ENCODE peak calls at places on chromosomes 2 and 18, in seven cellular contexts. One of them, this sample, is unnamed.
A peak's percentile ranks its signal among the peaks of the same experiment; 100 is the strongest.

GRCh38 chr2:65666156-65666725 is 233.8 kb upstream of the SPRED2 start:
- DNase-seq in neural crest cell: no peak
- DNase-seq in ovary: no peak
- DNase-seq in fibroblast of mammary gland: peak; percentile 58
- DNase-seq in CD8-positive, alpha-beta T cell: no peak
- DNase-seq in bronchial epithelial cell: peak; percentile 35
- DNase-seq in HFFc6: peak; percentile 58
- DNase-seq in this sample: no peak

GRCh38 chr2:3637311-3637675 is 20.7 kb upstream of the ALLC start:
- DNase-seq in CD8-positive, alpha-beta T cell: no peak
- DNase-seq in HFFc6: no peak
- DNase-seq in neural crest cell: no peak
- DNase-seq in bronchial epithelial cell: no peak
- DNase-seq in ovary: no peak
- DNase-seq in fibroblast of mammary gland: no peak
- DNase-seq in this sample: peak; percentile 0

GRCh38 chr2:55431982-55432627 is 12.4 kb upstream of the CCDC88A start:
- DNase-seq in CD8-positive, alpha-beta T cell: no peak
- DNase-seq in ovary: no peak
- DNase-seq in neural crest cell: no peak
- DNase-seq in bronchial epithelial cell: peak; percentile 43
- DNase-seq in HFFc6: peak; percentile 34
- DNase-seq in fibroblast of mammary gland: peak; percentile 66
- DNase-seq in this sample: no peak

GRCh38 chr2:238154570-238154969 is 4.2 kb upstream of the ERFE start:
- DNase-seq in bronchial epithelial cell: no peak
- DNase-seq in ovary: no peak
- DNase-seq in neural crest cell: no peak
- DNase-seq in fibroblast of mammary gland: no peak
- DNase-seq in HFFc6: no peak
- DNase-seq in CD8-positive, alpha-beta T cell: no peak
- DNase-seq in this sample: no peak

GRCh38 chr2:142180820-142181533 is 50.2 kb upstream of the LRP1B start:
- DNase-seq in neural crest cell: peak; percentile 21
- DNase-seq in fibroblast of mammary gland: peak; percentile 11
- DNase-seq in HFFc6: no peak
- DNase-seq in CD8-positive, alpha-beta T cell: no peak
- DNase-seq in bronchial epithelial cell: peak; percentile 30
- DNase-seq in ovary: no peak
- DNase-seq in this sample: no peak

GRCh38 chr2:68709421-68709911 is 25.1 kb upstream of the ARHGAP25 start:
- DNase-seq in fibroblast of mammary gland: peak; percentile 53
- DNase-seq in ovary: no peak
- DNase-seq in CD8-positive, alpha-beta T cell: no peak
- DNase-seq in HFFc6: peak; percentile 37
- DNase-seq in bronchial epithelial cell: peak; percentile 50
- DNase-seq in neural crest cell: peak; percentile 2
- DNase-seq in this sample: no peak

GRCh38 chr2:8448822-8449577 is 232.9 kb upstream of the ID2 start:
- DNase-seq in ovary: no peak
- DNase-seq in HFFc6: no peak
- DNase-seq in CD8-positive, alpha-beta T cell: no peak
- DNase-seq in neural crest cell: no peak
- DNase-seq in bronchial epithelial cell: no peak
- DNase-seq in fibroblast of mammary gland: no peak
- DNase-seq in this sample: no peak

GRCh38 chr2:199335502-199335901 is 122.2 kb downstream of the SATB2 start:
- DNase-seq in neural crest cell: no peak
- DNase-seq in HFFc6: no peak
- DNase-seq in CD8-positive, alpha-beta T cell: no peak
- DNase-seq in ovary: no peak
- DNase-seq in bronchial epithelial cell: no peak
- DNase-seq in fibroblast of mammary gland: no peak
- DNase-seq in this sample: no peak

GRCh38 chr2:86566158-86566827 is 3.0 kb upstream of the CHMP3 start:
- DNase-seq in HFFc6: no peak
- DNase-seq in bronchial epithelial cell: no peak
- DNase-seq in neural crest cell: no peak
- DNase-seq in ovary: no peak
- DNase-seq in fibroblast of mammary gland: peak; percentile 17
- DNase-seq in CD8-positive, alpha-beta T cell: no peak
- DNase-seq in this sample: no peak

GRCh38 chr2:73082523-73083410 is 11.3 kb upstream of the SFXN5 start:
- DNase-seq in bronchial epithelial cell: no peak
- DNase-seq in ovary: no peak
- DNase-seq in fibroblast of mammary gland: no peak
- DNase-seq in CD8-positive, alpha-beta T cell: no peak
- DNase-seq in neural crest cell: no peak
- DNase-seq in HFFc6: no peak
- DNase-seq in this sample: no peak

GRCh38 chr18:49464718-49465598 is 4.5 kb upstream of the DYM start:
- DNase-seq in neural crest cell: no peak
- DNase-seq in HFFc6: peak; percentile 12
- DNase-seq in CD8-positive, alpha-beta T cell: no peak
- DNase-seq in ovary: no peak
- DNase-seq in fibroblast of mammary gland: peak; percentile 32
- DNase-seq in bronchial epithelial cell: no peak
- DNase-seq in this sample: no peak

GRCh38 chr2:215521031-215521430 is 85.2 kb upstream of the FN1 start:
- DNase-seq in CD8-positive, alpha-beta T cell: no peak
- DNase-seq in HFFc6: no peak
- DNase-seq in neural crest cell: no peak
- DNase-seq in ovary: no peak
- DNase-seq in fibroblast of mammary gland: peak; percentile 67
- DNase-seq in bronchial epithelial cell: no peak
- DNase-seq in this sample: no peak

GRCh38 chr2:52501715-52502475 is 1265.7 kb upstream of the CHAC2 start:
- DNase-seq in HFFc6: no peak
- DNase-seq in bronchial epithelial cell: no peak
- DNase-seq in neural crest cell: no peak
- DNase-seq in ovary: no peak
- DNase-seq in fibroblast of mammary gland: no peak
- DNase-seq in CD8-positive, alpha-beta T cell: no peak
- DNase-seq in this sample: no peak

GRCh38 chr2:120651818-120652217 is 83.8 kb upstream of the GLI2 start:
- DNase-seq in ovary: no peak
- DNase-seq in neural crest cell: no peak
- DNase-seq in CD8-positive, alpha-beta T cell: no peak
- DNase-seq in HFFc6: no peak
- DNase-seq in bronchial epithelial cell: no peak
- DNase-seq in fibroblast of mammary gland: no peak
- DNase-seq in this sample: no peak

GRCh38 chr2:238916875-238917590 is 69.1 kb downstream of the TWIST2 start:
- DNase-seq in CD8-positive, alpha-beta T cell: no peak
- DNase-seq in HFFc6: peak; percentile 41
- DNase-seq in fibroblast of mammary gland: no peak
- DNase-seq in neural crest cell: no peak
- DNase-seq in ovary: peak; percentile 13
- DNase-seq in bronchial epithelial cell: no peak
- DNase-seq in this sample: no peak

GRCh38 chr2:105977212-105977611 is 216.9 kb downstream of the UXS1 start:
- DNase-seq in bronchial epithelial cell: peak; percentile 96
- DNase-seq in HFFc6: peak; percentile 90
- DNase-seq in CD8-positive, alpha-beta T cell: no peak
- DNase-seq in fibroblast of mammary gland: peak; percentile 78
- DNase-seq in neural crest cell: no peak
- DNase-seq in ovary: no peak
- DNase-seq in this sample: no peak

GRCh38 chr2:183037281-183037659 is 987 bp downstream of the NCKAP1 start:
- DNase-seq in fibroblast of mammary gland: peak; percentile 56
- DNase-seq in CD8-positive, alpha-beta T cell: no peak
- DNase-seq in HFFc6: peak; percentile 18
- DNase-seq in bronchial epithelial cell: peak; percentile 77
- DNase-seq in ovary: no peak
- DNase-seq in neural crest cell: no peak
- DNase-seq in this sample: no peak

GRCh38 chr18:31203086-31203793 is 40.6 kb upstream of the DSC1 start:
- DNase-seq in bronchial epithelial cell: peak; percentile 30
- DNase-seq in CD8-positive, alpha-beta T cell: no peak
- DNase-seq in ovary: no peak
- DNase-seq in fibroblast of mammary gland: no peak
- DNase-seq in HFFc6: no peak
- DNase-seq in neural crest cell: no peak
- DNase-seq in this sample: no peak

GRCh38 chr18:33269223-33269622 is 171.3 kb downstream of the CCDC178 start:
- DNase-seq in neural crest cell: no peak
- DNase-seq in ovary: no peak
- DNase-seq in fibroblast of mammary gland: no peak
- DNase-seq in bronchial epithelial cell: no peak
- DNase-seq in CD8-positive, alpha-beta T cell: no peak
- DNase-seq in HFFc6: no peak
- DNase-seq in this sample: no peak

GRCh38 chr2:64000630-64001381 is 18.4 kb downstream of the VPS54 start:
- DNase-seq in ovary: no peak
- DNase-seq in fibroblast of mammary gland: no peak
- DNase-seq in bronchial epithelial cell: no peak
- DNase-seq in neural crest cell: no peak
- DNase-seq in HFFc6: no peak
- DNase-seq in CD8-positive, alpha-beta T cell: no peak
- DNase-seq in this sample: no peak
- TF ChIP-seq CTCF in ovary: no peak
- TF ChIP-seq CTCF in fibroblast of mammary gland: no peak
- TF ChIP-seq CTCF in bronchial epithelial cell: peak; percentile 15
- TF ChIP-seq CTCF in neural crest cell: no peak
- TF ChIP-seq CTCF in HFFc6: peak; percentile 38
- TF ChIP-seq CTCF in CD8-positive, alpha-beta T cell: no peak
- TF ChIP-seq CTCF in this sample: no peak

DNA sequence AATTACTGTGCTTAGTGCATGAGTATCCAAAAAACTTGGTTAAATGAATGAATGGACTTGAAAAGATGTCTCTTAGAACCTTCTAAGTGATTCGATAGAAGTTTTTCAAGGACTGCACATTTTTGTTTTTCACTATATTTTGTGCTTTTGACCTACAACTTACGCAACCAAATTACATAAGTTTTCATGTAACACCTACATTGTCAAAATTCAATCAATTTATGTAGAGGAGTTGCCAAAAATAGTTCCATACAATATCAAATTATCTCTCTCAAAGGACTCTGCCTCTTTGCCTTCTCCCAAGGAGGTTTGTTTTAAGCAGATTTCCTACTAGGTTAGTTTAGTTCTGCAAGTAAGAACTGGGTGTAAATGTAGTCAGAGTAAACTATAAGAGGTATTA is 10.3 kb downstream of the MARCHF7 start:
- DNase-seq in HFFc6: no peak
- DNase-seq in fibroblast of mammary gland: no peak
- DNase-seq in neural crest cell: no peak
- DNase-seq in bronchial epithelial cell: no peak
- DNase-seq in CD8-positive, alpha-beta T cell: no peak
- DNase-seq in ovary: no peak
- DNase-seq in this sample: no peak
- TF ChIP-seq CTCF in HFFc6: no peak
- TF ChIP-seq CTCF in fibroblast of mammary gland: no peak
- TF ChIP-seq CTCF in neural crest cell: no peak
- TF ChIP-seq CTCF in bronchial epithelial cell: no peak
- TF ChIP-seq CTCF in CD8-positive, alpha-beta T cell: no peak
- TF ChIP-seq CTCF in ovary: no peak
- TF ChIP-seq CTCF in this sample: no peak

DNA sequence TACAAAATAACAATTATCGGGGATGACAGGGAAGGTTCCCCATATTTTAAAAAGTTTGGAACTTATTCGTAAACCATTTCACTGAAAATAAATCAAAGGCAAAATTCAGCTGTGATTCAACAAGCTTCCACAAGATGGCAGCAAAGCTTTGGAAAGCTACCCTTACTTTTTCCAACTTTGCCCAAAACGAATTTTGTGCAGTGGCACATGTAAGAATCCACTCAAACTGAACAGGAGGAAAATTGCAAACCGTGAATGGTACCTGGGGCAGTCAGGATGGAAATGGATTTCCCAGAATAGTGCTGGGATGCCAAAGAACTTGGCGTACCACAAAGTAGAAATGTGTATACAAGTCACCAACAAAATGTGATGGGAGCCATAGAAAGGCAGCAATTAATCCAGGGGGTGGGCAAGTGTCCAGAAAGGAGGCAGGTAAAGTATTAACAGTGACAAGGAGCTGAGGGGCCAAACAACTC is 10.7 kb downstream of the RPL31 start:
- DNase-seq in HFFc6: peak; percentile 47
- DNase-seq in ovary: no peak
- DNase-seq in bronchial epithelial cell: peak; percentile 39
- DNase-seq in neural crest cell: peak; percentile 54
- DNase-seq in CD8-positive, alpha-beta T cell: no peak
- DNase-seq in fibroblast of mammary gland: peak; percentile 57
- DNase-seq in this sample: no peak
- TF ChIP-seq CTCF in HFFc6: peak; percentile 94
- TF ChIP-seq CTCF in ovary: peak; percentile 73
- TF ChIP-seq CTCF in bronchial epithelial cell: peak; percentile 68
- TF ChIP-seq CTCF in neural crest cell: peak; percentile 91
- TF ChIP-seq CTCF in CD8-positive, alpha-beta T cell: peak; percentile 96
- TF ChIP-seq CTCF in fibroblast of mammary gland: peak; percentile 80
- TF ChIP-seq CTCF in this sample: peak; percentile 93

GRCh38 chr2:138902239-138902871 is 122.2 kb upstream of the NXPH2 start:
- DNase-seq in CD8-positive, alpha-beta T cell: no peak
- DNase-seq in ovary: no peak
- DNase-seq in bronchial epithelial cell: no peak
- DNase-seq in neural crest cell: no peak
- DNase-seq in fibroblast of mammary gland: no peak
- DNase-seq in HFFc6: no peak
- DNase-seq in this sample: no peak

GRCh38 chr2:138910427-138910826 is 130.2 kb upstream of the NXPH2 start:
- DNase-seq in bronchial epithelial cell: no peak
- DNase-seq in neural crest cell: no peak
- DNase-seq in HFFc6: no peak
- DNase-seq in fibroblast of mammary gland: no peak
- DNase-seq in CD8-positive, alpha-beta T cell: no peak
- DNase-seq in ovary: no peak
- DNase-seq in this sample: no peak

GRCh38 chr2:138901530-138901929 is 121.3 kb upstream of the NXPH2 start:
- DNase-seq in HFFc6: no peak
- DNase-seq in bronchial epithelial cell: no peak
- DNase-seq in neural crest cell: no peak
- DNase-seq in fibroblast of mammary gland: no peak
- DNase-seq in ovary: no peak
- DNase-seq in CD8-positive, alpha-beta T cell: no peak
- DNase-seq in this sample: no peak

DNA sequence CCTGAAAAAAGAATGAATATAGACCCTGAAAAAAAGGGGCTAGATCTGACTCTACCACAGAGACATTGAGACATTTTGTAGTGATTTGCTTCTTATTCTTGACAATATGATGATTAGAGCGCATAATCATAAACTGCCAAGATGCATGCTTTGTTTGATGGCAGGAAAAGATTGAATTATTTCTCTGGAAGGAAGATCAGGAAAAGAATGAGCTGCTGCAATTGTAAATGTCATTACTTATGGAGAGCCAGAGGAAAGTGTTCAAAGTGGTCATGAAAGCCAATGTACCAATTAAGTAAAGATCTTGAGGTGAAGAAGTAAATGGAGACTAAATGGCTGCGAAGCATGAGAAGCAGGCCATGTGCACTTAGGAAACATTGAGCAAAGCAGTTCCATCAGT is 126.4 kb upstream of the NXPH2 start:
- DNase-seq in ovary: no peak
- DNase-seq in CD8-positive, alpha-beta T cell: no peak
- DNase-seq in bronchial epithelial cell: no peak
- DNase-seq in fibroblast of mammary gland: no peak
- DNase-seq in HFFc6: no peak
- DNase-seq in neural crest cell: no peak
- DNase-seq in this sample: no peak
- TF ChIP-seq CTCF in ovary: no peak
- TF ChIP-seq CTCF in CD8-positive, alpha-beta T cell: no peak
- TF ChIP-seq CTCF in bronchial epithelial cell: no peak
- TF ChIP-seq CTCF in fibroblast of mammary gland: no peak
- TF ChIP-seq CTCF in HFFc6: no peak
- TF ChIP-seq CTCF in neural crest cell: no peak
- TF ChIP-seq CTCF in this sample: no peak

GRCh38 chr2:177474301-177474700 is 81.7 kb downstream of the AGPS start:
- DNase-seq in bronchial epithelial cell: peak; percentile 76
- DNase-seq in neural crest cell: no peak
- DNase-seq in CD8-positive, alpha-beta T cell: no peak
- DNase-seq in ovary: no peak
- DNase-seq in HFFc6: no peak
- DNase-seq in fibroblast of mammary gland: no peak
- DNase-seq in this sample: no peak
- TF ChIP-seq CTCF in bronchial epithelial cell: no peak
- TF ChIP-seq CTCF in neural crest cell: no peak
- TF ChIP-seq CTCF in CD8-positive, alpha-beta T cell: no peak
- TF ChIP-seq CTCF in ovary: no peak
- TF ChIP-seq CTCF in HFFc6: no peak
- TF ChIP-seq CTCF in fibroblast of mammary gland: no peak
- TF ChIP-seq CTCF in this sample: no peak